ENCODE peak calls at places on chromosome 9, in eight cellular contexts. G, Q, I, O, F, D, K and U are unnamed samples. For H3K79me2, the result is how much of the 10 kb centered on the place peaks cover.

GRCh38 chr9:114634387-114634786 is 23.2 kb downstream of the TEX53 start:
- DNase-seq in G (no peak), Q (no peak), I (no peak), O (no peak), F (no peak), D (no peak), K (no peak), U (no peak)

GRCh38 chr9:121658166-121658565 is 6.7 kb downstream of the DAB2IP start:
- DNase-seq in G (no peak), Q (no peak), I (no peak), O (no peak), F (peak), D (peak), K (no peak), U (no peak)

GRCh38 chr9:133863193-133863592 is 125.0 kb upstream of the SARDH start:
- DNase-seq in G (no peak), Q (peak), I (no peak), O (no peak), F (no peak), D (no peak), K (no peak), U (no peak)

GRCh38 chr9:113373676-113374392 is 3.0 kb downstream of the HDHD3 start:
- DNase-seq in G (no peak), Q (no peak), I (no peak), O (no peak), F (no peak), D (no peak), K (no peak), U (no peak)

GRCh38 chr9:76419782-76420380 is 25.7 kb upstream of the RFK start:
- DNase-seq in G (no peak), Q (no peak), I (no peak), O (peak), F (peak), D (peak), K (peak), U (no peak)

GRCh38 chr9:119853126-119853525 is 483.9 kb upstream of the BRINP1 start:
- DNase-seq in G (no peak), Q (no peak), I (no peak), O (peak), F (no peak), D (no peak), K (no peak), U (no peak)

GRCh38 chr9:16385590-16386578 is 484.6 kb downstream of the BNC2 start:
- DNase-seq in G (peak), Q (no peak), I (peak), O (peak), F (peak), D (peak), K (no peak), U (peak)

GRCh38 chr9:71725590-71726338 is 42.5 kb downstream of the CEMIP2 start:
- DNase-seq in G (peak), Q (peak), I (peak), O (peak), F (peak), D (peak), K (peak), U (peak)

GRCh38 chr9:36280989-36281388 is 22.7 kb upstream of the GNE start:
- DNase-seq in G (no peak), Q (no peak), I (no peak), O (peak), F (no peak), D (no peak), K (no peak), U (no peak)

GRCh38 chr9:21070171-21070571 is 7.6 kb downstream of the IFNB1 start:
- DNase-seq in G (peak), Q (peak), I (peak), O (peak), F (peak), D (peak), K (peak), U (peak)

GRCh38 chr9:135123735-135124134 is 36.3 kb downstream of the OLFM1 start:
- DNase-seq in G (no peak), Q (no peak), I (no peak), O (no peak), F (no peak), D (no peak), K (no peak), U (no peak)

DNA sequence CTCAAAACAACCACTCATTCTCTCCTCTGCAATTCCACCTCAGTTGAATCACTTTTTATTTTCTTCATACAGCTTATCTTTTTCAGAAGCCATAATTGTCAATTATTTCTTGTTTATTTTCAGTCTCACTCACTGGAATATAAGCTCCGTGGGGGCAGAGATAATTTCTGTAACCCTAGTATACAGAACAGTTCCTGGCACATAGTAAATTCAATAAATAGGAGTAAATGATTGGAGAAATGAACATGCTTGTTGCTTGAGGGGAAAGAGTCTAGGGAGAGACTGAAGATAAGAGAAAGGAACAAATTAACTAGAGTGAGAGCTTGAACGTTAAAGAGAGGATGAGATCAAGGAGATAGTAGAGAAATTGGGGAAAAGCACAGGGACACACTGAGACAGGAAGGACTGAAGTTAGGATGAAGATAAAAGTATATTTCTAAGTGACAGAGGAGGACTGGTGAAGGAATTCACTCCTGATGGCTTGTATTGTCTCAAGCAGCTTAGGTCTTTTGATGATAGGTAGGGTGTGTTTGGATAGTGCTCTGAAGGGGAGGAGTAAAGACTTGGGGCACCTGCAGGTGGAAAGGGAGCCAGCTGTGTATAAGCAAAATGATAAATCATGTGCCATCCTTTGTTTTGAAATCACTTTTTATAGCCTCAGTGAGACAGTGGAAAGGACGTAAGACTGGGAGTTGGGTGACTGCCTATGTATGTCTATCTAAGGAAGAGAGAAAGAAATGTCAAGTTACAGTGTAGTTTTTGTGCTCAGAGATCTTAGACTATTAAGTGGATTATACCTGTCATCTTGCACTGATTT is 2.2 kb downstream of the NAA35 start:
- DNase-seq in G (no peak), Q (no peak), I (no peak), O (no peak), F (no peak), D (no peak), K (no peak), U (no peak)
- H3K4me2 ChIP-seq in G (peak), Q (no peak), I (peak), O (peak), F (peak), D (no peak), K (peak), U (no peak)

GRCh38 chr9:77944556-77945261 is 86.9 kb downstream of the GNAQ start:
- DNase-seq in G (no peak), Q (no peak), I (no peak), O (no peak), F (no peak), D (peak), K (no peak), U (no peak)
- H3K79me2 ChIP-seq in G (half or more), Q (under half), I (half or more), O (under half), F (half or more), D (half or more), K (under half), U (under half)

DNA sequence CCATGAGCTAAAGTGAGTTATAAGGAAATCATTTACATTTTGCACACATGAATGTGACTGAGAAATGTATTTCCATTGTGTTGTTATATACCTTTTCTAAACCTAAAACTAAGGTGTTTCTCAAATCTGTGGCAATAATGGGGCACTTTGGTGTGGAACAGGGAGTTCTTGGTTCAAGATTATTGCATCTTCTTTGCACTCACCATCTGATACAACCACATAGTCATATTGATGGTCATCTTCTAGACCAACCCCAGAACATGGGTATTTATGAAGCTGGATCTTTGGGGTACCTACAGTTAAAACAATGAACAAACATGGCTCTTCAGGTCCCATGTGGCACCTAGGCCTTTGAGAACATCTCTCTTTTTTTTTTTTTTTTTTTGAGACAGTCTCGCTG is 24.6 kb upstream of the SHOC1 start:
- DNase-seq in G (no peak), Q (no peak), I (no peak), O (no peak), F (no peak), D (no peak), K (no peak), U (no peak)
- H3K9ac ChIP-seq in G (no peak), Q (no peak), I (no peak), O (no peak), F (no peak), D (no peak), K (no peak), U (no peak)

GRCh38 chr9:33139421-33140228 is 27.5 kb downstream of the B4GALT1 start:
- DNase-seq in G (peak), Q (no peak), I (no peak), O (no peak), F (peak), D (no peak), K (no peak), U (peak)
- H3K4me2 ChIP-seq in G (peak), Q (no peak), I (no peak), O (no peak), F (peak), D (no peak), K (no peak), U (peak)

DNA sequence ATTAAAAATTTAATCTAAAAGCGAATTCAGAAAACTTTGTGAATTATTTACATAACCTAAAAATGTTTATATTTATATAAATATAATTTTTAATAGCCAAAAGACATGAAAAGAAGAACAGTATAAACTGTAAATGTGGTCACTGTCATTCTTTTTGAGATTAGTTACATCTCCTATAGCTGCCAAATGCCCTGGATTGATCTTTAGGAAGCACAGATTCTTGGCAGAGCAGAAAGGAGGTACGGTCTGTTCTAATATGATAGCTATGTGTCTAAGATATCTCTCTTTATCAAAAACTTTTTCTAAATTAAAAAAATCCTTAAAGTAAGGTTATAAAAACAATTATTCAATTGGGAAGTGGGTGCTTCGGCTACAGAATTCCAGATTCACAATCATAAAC is 151.0 kb downstream of the LPAR1 start:
- DNase-seq in G (no peak), Q (no peak), I (no peak), O (no peak), F (no peak), D (no peak), K (no peak), U (no peak)
- H3K79me2 ChIP-seq in G (under half), Q (under half), I (under half), O (half or more), F (half or more), D (under half), K (under half), U (half or more)

DNA sequence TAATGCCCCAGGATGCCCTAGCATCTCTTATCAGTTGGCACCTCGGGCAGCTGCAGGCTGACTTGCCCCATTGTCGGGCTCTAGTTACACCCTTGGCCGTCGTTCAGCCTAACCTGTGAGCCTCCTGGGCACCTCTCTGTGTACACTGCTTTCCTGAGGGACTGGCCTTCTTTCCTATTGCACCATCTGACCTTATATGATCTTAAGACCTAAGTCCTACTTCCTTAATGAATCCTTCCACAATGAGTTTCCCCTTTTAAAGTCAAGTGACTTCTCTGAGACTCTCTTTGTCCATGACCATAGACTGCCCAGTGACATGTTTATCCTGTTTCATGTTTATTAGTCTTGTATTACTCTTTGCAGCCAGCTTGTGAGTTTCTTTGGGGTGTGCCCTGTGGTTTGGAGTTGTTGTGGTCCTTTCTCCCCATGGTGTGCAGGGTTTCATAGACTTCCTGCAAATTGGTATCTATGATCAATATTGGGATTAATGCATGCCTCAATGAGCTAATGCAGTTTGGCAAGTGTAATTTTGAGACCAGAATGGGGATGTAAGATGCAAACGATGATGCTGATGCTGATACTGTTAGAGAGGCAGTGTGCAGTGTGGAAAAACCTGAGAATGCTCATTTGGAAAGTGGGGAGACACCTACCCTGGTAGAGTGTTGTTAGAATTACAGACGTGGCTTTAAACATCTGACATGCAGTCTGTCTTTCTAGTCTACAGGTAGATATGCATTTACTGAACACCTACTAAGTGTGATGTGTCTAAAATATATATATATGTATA is 5.0 kb downstream of the DAPK1 start:
- DNase-seq in G (no peak), Q (no peak), I (no peak), O (no peak), F (no peak), D (no peak), K (no peak), U (no peak)
- H3K9ac ChIP-seq in G (no peak), Q (no peak), I (no peak), O (no peak), F (no peak), D (no peak), K (no peak), U (no peak)